ENCODE peak calls at places on chromosomes 7 and 10, in four cellular contexts. N is MM.1S, X is cardiac fibroblast, G is progenitor cell of endocrine pancreas. K is an unnamed sample.

GRCh38 chr10:88932539-88933256 is 19.9 kb downstream of the ACTA2 start:
- DNase-seq in N (peak), X (peak), G (no peak), K (no peak)

GRCh38 chr10:26437637-26438461 is at the start of gene APBB1IP:
- DNase-seq in X (peak), G (no peak), N (peak), K (peak)

GRCh38 chr10:29057712-29058426 is 231.0 kb upstream of the LYZL1 start:
- DNase-seq in N (no peak), G (no peak), X (no peak), K (no peak)

GRCh38 chr10:129605266-129605985 is 138.4 kb downstream of the MGMT start:
- DNase-seq in G (no peak), X (no peak), N (no peak), K (no peak)

GRCh38 chr10:124530215-124530665 is 68.6 kb downstream of the LHPP start:
- DNase-seq in X (peak), G (peak), N (peak), K (peak)

GRCh38 chr10:100104300-100104699 is 22.6 kb upstream of the CPN1 start:
- DNase-seq in X (no peak), N (no peak), G (no peak), K (no peak)

GRCh38 chr10:114933588-114933987 is 4.4 kb upstream of the TRUB1 start:
- DNase-seq in G (no peak), X (peak), N (no peak), K (no peak)

GRCh38 chr7:101172005-101172853 is 6.9 kb upstream of the VGF start:
- DNase-seq in G (no peak), N (peak), X (no peak), K (no peak)

GRCh38 chr7:95190515-95190914 is 133.8 kb downstream of the PON1 start:
- DNase-seq in N (no peak), G (no peak), X (peak), K (no peak)

GRCh38 chr10:65231148-65231547 is 1694.7 kb upstream of the LRRTM3 start:
- DNase-seq in N (no peak), X (no peak), G (no peak), K (no peak)

GRCh38 chr10:11573497-11573896 is 38.0 kb downstream of the USP6NL start:
- DNase-seq in N (no peak), G (no peak), X (peak), K (no peak)

GRCh38 chr7:107659666-107660065 is 962 bp upstream of the SLC26A4 start:
- DNase-seq in G (no peak), N (no peak), X (peak), K (no peak)

GRCh38 chr10:133067152-133068090 is 20.3 kb upstream of the ADGRA1 start:
- DNase-seq in N (no peak), G (no peak), X (no peak), K (no peak)

GRCh38 chr7:69654849-69655707 is 56.8 kb downstream of the AUTS2 start:
- DNase-seq in N (no peak), G (no peak), X (no peak), K (no peak)

GRCh38 chr7:143015926-143016490 is 10.9 kb downstream of the OR9A2 start:
- DNase-seq in X (peak), G (no peak), N (no peak), K (no peak)

GRCh38 chr10:61705022-61705675 is 42.4 kb downstream of the CABCOCO1 start:
- DNase-seq in X (no peak), G (no peak), N (no peak), K (no peak)

GRCh38 chr7:105830405-105831218 is 45.8 kb downstream of the ATXN7L1 start:
- DNase-seq in G (no peak), N (no peak), X (peak), K (no peak)

GRCh38 chr10:102565793-102566192 is 62.0 kb downstream of the SUFU start:
- DNase-seq in N (no peak), X (no peak), G (no peak), K (no peak)
- TF ChIP-seq CTCF in N (no peak), X (no peak), G (peak), K (no peak)

GRCh38 chr10:34491666-34492065 is 323.4 kb downstream of the PARD3 start:
- DNase-seq in N (no peak), G (no peak), X (no peak), K (no peak)

GRCh38 chr10:34489973-34490372 is 325.1 kb downstream of the PARD3 start:
- DNase-seq in X (peak), G (no peak), N (no peak), K (no peak)

GRCh38 chr10:34489436-34489835 is 325.7 kb downstream of the PARD3 start:
- DNase-seq in X (no peak), N (no peak), G (no peak), K (no peak)

GRCh38 chr10:34486008-34486407 is 329.1 kb downstream of the PARD3 start:
- DNase-seq in X (no peak), G (no peak), N (no peak), K (no peak)

GRCh38 chr10:34488476-34489130 is 326.5 kb downstream of the PARD3 start:
- DNase-seq in X (no peak), N (no peak), G (no peak), K (no peak)
- TF ChIP-seq CTCF in X (no peak), N (no peak), G (no peak), K (no peak)

GRCh38 chr7:38070718-38071117 is 107.3 kb upstream of the STARD3NL start:
- DNase-seq in X (peak), N (no peak), G (no peak), K (no peak)
- TF ChIP-seq CTCF in X (peak), N (peak), G (peak), K (peak)

GRCh38 chr7:44150966-44151678 is 10.0 kb upstream of the MYL7 start:
- DNase-seq in X (no peak), N (no peak), G (no peak), K (no peak)

GRCh38 chr7:44149571-44150465 is 8.7 kb upstream of the MYL7 start:
- DNase-seq in X (no peak), N (no peak), G (no peak), K (no peak)

GRCh38 chr7:44150466-44150832 is 9.3 kb upstream of the MYL7 start:
- DNase-seq in N (peak), G (no peak), X (no peak), K (no peak)

GRCh38 chr7:44147026-44147881 is 6.1 kb upstream of the MYL7 start:
- DNase-seq in G (no peak), X (no peak), N (no peak), K (no peak)

DNA sequence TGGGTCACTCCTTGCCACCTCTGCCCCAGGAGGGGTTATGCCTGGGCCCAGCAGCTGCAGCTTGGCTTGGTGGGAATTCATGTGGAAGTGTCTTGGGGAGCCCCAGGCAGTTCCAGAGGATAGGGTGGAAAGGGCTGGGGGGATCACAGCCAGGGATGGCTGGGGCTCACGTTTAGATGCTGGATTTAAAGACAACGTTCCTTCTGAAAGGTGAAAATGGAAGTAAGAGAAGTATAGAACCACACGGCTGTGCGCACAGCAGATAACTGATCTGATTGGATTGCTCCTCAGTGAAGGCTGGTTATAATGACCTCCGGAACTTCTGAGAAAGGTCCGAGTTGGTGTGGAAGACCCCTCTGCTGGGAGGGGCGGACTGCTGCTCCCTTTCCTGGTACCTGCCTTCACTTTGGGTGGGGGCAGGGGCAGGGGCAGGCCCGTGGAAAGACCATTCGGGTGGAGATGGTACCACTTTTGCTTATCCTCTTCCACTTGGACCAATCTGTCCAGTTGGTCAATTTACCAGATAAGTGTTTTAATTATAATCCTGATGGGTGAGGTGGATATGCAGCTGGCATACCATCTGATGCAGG is 7.9 kb upstream of the MYL7 start:
- DNase-seq in G (no peak), N (no peak), X (no peak), K (no peak)
- TF ChIP-seq CTCF in G (no peak), N (no peak), X (no peak), K (no peak)

GRCh38 chr10:102376901-102377300 is 18.6 kb upstream of the NFKB2 start:
- DNase-seq in X (no peak), G (no peak), N (no peak), K (no peak)

GRCh38 chr10:102375867-102376266 is 19.6 kb upstream of the NFKB2 start:
- DNase-seq in N (no peak), X (no peak), G (no peak), K (no peak)

GRCh38 chr10:102379383-102379782 is 16.1 kb upstream of the NFKB2 start:
- DNase-seq in N (no peak), G (no peak), X (no peak), K (no peak)

GRCh38 chr10:102371295-102371694 is 24.2 kb upstream of the NFKB2 start:
- DNase-seq in X (no peak), G (no peak), N (no peak), K (no peak)

DNA sequence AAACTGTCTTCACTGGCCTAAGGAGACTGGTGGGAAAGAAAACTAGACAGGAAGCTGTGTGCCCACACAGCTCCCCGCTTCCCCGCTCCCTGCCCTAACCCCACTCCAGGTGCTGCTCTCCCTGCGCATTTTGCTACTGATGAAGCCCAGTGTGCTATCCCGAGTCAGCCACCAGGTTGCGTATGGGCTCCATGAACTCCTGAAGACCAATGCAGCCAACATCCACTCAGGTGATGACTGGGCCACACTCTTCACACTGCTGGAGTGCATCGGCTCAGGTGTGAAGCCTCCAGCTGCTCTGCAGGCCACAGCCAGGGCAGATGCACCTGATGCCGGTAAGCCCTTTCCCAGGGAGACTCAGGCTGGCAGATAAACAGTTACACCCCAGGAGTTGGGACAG is 20.3 kb upstream of the NFKB2 start:
- DNase-seq in X (no peak), N (no peak), G (no peak), K (no peak)
- TF ChIP-seq CTCF in X (peak), N (no peak), G (no peak), K (no peak)

K was measured in natural killer cell.